ENCODE peak calls at places on chromosomes 1 and 21, in six cellular contexts. X, B, I, Z, G and S are unnamed samples.

GRCh38 chr1:23752909-23753308 is 9.6 kb downstream of the ELOA start:
- DNase-seq in X (no peak), B (no peak), I (no peak), Z (no peak), G (no peak), S (no peak)

GRCh38 chr1:108034396-108034795 is 69.4 kb upstream of the VAV3 start:
- DNase-seq in X (no peak), B (peak), I (no peak), Z (no peak), G (no peak), S (peak)

GRCh38 chr1:32241011-32241763 is 5.8 kb upstream of the FAM167B start:
- DNase-seq in X (peak), B (no peak), I (peak), Z (peak), G (peak), S (peak)

GRCh38 chr1:10504259-10504658 is 29.5 kb downstream of the PEX14 start:
- DNase-seq in X (no peak), B (no peak), I (no peak), Z (no peak), G (no peak), S (no peak)

GRCh38 chr1:109498161-109498801 is 4.4 kb downstream of the CYB561D1 start:
- DNase-seq in X (peak), B (peak), I (peak), Z (peak), G (no peak), S (peak)

GRCh38 chr1:226627050-226627755 is 78.6 kb downstream of the STUM start:
- DNase-seq in X (no peak), B (no peak), I (no peak), Z (no peak), G (peak), S (no peak)

GRCh38 chr1:206952182-206952581 is 5.9 kb upstream of the PIGR start:
- DNase-seq in X (no peak), B (peak), I (no peak), Z (no peak), G (no peak), S (no peak)

GRCh38 chr1:205631010-205631726 is 643 bp downstream of the ELK4 start:
- DNase-seq in X (peak), B (peak), I (peak), Z (peak), G (peak), S (peak)

GRCh38 chr1:210174133-210174532 is 58.5 kb upstream of the SERTAD4 start:
- DNase-seq in X (no peak), B (no peak), I (no peak), Z (no peak), G (no peak), S (no peak)

GRCh38 chr1:207084701-207085180 is 3.9 kb upstream of the C4BPB start:
- DNase-seq in X (peak), B (peak), I (peak), Z (peak), G (no peak), S (peak)

GRCh38 chr1:209409786-209410185 is 173.7 kb upstream of the CAMK1G start:
- DNase-seq in X (peak), B (peak), I (peak), Z (no peak), G (no peak), S (peak)

GRCh38 chr1:26542781-26543443 is 13.4 kb downstream of the RPS6KA1 start:
- DNase-seq in X (no peak), B (no peak), I (no peak), Z (no peak), G (no peak), S (no peak)

GRCh38 chr21:38306407-38306806 is 49.6 kb downstream of the KCNJ15 start:
- DNase-seq in X (peak), B (peak), I (peak), Z (no peak), G (no peak), S (peak)

DNA sequence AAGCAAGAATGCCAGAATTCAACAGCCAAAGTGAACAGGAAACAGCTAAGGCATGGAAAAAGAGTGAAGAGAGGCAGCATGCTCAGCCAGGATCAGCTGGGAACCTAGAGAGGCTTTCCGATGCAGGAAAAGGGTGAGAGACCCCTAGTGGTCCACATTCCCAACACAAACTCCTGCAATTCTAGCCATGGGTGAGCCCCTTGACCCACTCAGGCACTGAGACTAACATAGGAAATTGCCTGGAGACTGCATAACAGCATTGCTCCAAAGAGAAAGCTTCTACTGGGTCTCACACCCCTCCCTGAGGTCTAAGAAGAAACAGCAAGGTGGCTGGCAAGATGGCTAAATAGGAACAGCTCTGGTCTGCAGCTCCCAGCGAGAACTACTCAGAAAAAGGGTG is 123.2 kb downstream of the LHX8 start:
- DNase-seq in X (no peak), B (no peak), I (no peak), Z (peak), G (no peak), S (no peak)
- TF ChIP-seq CTCF in X (no peak), B (no peak), I (no peak), Z (peak), G (no peak), S (no peak)

GRCh38 chr1:225329041-225329440 is 98.8 kb downstream of the LBR start:
- DNase-seq in X (no peak), B (peak), I (no peak), Z (no peak), G (no peak), S (peak)
- H3K4me3 ChIP-seq in X (no peak), B (no peak), I (no peak), Z (no peak), G (no peak), S (no peak)

GRCh38 chr1:153733970-153734369 is 6.1 kb downstream of the INTS3 start:
- DNase-seq in X (no peak), B (no peak), I (no peak), Z (no peak), G (no peak), S (peak)

GRCh38 chr1:153727463-153728304 is at the start of gene INTS3:
- DNase-seq in X (peak), B (peak), I (peak), Z (peak), G (peak), S (peak)

GRCh38 chr1:153723687-153724086 is 4.2 kb upstream of the INTS3 start:
- DNase-seq in X (no peak), B (no peak), I (no peak), Z (no peak), G (no peak), S (no peak)

GRCh38 chr1:153730468-153730988 is 2.7 kb downstream of the INTS3 start:
- DNase-seq in X (no peak), B (no peak), I (no peak), Z (no peak), G (no peak), S (no peak)

GRCh38 chr1:153728305-153729066 is 636 bp downstream of the INTS3 start:
- DNase-seq in X (no peak), B (peak), I (peak), Z (peak), G (peak), S (peak)
- TF ChIP-seq CTCF in X (no peak), B (no peak), I (no peak), Z (peak), G (no peak), S (no peak)

GRCh38 chr1:19345391-19345790 is 33.3 kb downstream of the SLC66A1 start:
- DNase-seq in X (no peak), B (no peak), I (no peak), Z (no peak), G (peak), S (no peak)

GRCh38 chr1:19343617-19344350 is 31.7 kb downstream of the SLC66A1 start:
- DNase-seq in X (no peak), B (no peak), I (no peak), Z (no peak), G (peak), S (peak)

GRCh38 chr1:19342894-19343616 is 30.9 kb downstream of the SLC66A1 start:
- DNase-seq in X (no peak), B (no peak), I (no peak), Z (no peak), G (peak), S (peak)

GRCh38 chr1:19344831-19345230 is 32.7 kb downstream of the SLC66A1 start:
- DNase-seq in X (no peak), B (no peak), I (no peak), Z (no peak), G (peak), S (no peak)

GRCh38 chr1:19344372-19344810 is 32.3 kb downstream of the SLC66A1 start:
- DNase-seq in X (no peak), B (peak), I (no peak), Z (peak), G (peak), S (peak)
- H3K4me3 ChIP-seq in X (no peak), B (no peak), I (no peak), Z (no peak), G (no peak), S (no peak)

GRCh38 chr1:72693899-72694298 is 411.6 kb upstream of the NEGR1 start:
- DNase-seq in X (no peak), B (no peak), I (no peak), Z (no peak), G (no peak), S (no peak)

GRCh38 chr1:72697410-72697809 is 415.1 kb upstream of the NEGR1 start:
- DNase-seq in X (no peak), B (no peak), I (no peak), Z (no peak), G (no peak), S (no peak)

GRCh38 chr1:72690871-72691270 is 408.5 kb upstream of the NEGR1 start:
- DNase-seq in X (no peak), B (no peak), I (no peak), Z (peak), G (no peak), S (peak)

DNA sequence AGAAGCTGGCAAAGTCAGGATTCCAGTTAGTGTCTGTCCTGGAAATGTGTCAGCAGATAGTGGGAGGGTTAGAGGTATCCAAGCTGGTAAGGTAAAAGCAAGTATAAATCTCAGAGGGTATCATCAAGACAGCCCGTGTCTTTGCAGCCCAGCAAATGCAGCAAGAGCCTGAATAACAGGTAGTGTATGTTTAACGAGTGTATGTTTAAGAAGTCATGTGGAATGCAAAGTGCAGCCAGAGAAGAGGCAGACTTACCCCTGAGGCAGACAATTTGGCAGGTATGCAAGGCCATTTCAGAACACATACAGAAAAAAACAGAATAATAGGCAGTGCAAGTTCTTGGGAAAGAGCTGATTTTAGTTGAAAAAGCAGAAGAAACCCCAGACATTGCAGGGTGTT is 411.0 kb upstream of the NEGR1 start:
- DNase-seq in X (no peak), B (no peak), I (no peak), Z (no peak), G (no peak), S (no peak)
- TF ChIP-seq CTCF in X (no peak), B (no peak), I (no peak), Z (no peak), G (no peak), S (no peak)

DNA sequence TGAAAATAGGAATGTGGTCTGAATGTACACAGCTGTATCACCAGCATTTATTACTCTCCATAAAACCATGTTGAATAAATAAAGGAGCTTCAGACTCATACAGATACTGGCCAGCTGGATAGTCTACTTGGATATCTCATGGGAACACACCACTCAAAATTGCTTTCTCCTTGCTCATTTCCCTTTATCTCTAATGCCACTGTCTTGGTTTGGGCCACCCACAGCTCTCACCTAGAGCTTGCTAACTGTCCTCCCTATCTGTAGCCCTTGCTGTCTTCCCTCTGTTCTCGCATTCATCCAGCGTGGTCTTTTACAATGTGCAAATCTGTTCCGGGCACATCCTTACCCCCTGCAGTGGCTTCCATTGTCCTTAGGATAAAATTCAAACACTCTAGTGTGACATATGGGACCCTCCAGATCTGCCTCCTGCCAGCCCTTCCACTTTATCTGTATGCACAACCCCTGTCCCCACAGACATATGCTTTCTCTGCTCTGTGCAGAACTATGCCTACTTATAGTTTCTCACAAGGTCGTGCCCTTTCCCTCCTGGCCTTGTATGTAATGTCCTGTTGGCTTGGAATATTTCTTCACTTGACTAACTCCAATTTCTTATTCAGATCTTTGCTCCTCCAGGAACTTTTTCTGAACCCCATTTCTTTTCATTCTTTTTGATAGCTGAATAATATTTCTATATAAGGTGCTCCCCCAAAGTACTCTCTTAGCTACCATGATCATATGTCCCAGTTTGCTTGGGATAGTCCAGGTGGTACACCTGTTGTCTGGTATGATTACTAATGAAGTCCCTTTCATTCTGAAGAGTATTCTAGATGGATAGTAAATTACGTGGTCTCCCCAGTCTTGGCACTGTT is 2.9 kb downstream of the FLVCR1 start:
- DNase-seq in X (peak), B (no peak), I (peak), Z (peak), G (no peak), S (peak)
- H3K4me3 ChIP-seq in X (peak), B (no peak), I (no peak), Z (peak), G (no peak), S (no peak)